ENCODE peak calls at places on chromosomes 7 and 10, in four cellular contexts. G is neural crest cell, R is iPS DF 19.7, B is HTR-8/SVneo. M is an unnamed sample.

GRCh38 chr10:124180947-124181549 is 87.7 kb upstream of the CHST15 start:
- DNase-seq in G (no peak), B (no peak), R (no peak), M (no peak)

GRCh38 chr7:127715272-127715671 is 63.3 kb downstream of the SND1 start:
- DNase-seq in G (no peak), R (no peak), B (no peak), M (no peak)

GRCh38 chr7:44329888-44330287 is 4.5 kb upstream of the CAMK2B start:
- DNase-seq in R (no peak), G (no peak), B (no peak), M (no peak)

GRCh38 chr10:17122052-17122451 is 7.6 kb downstream of the CUBN start:
- DNase-seq in R (no peak), B (no peak), G (no peak), M (no peak)

GRCh38 chr7:26489404-26489803 is 197.7 kb downstream of the SNX10 start:
- DNase-seq in R (no peak), G (no peak), B (no peak), M (no peak)

GRCh38 chr10:110872145-110872983 is 636 bp downstream of the PDCD4 start:
- DNase-seq in B (peak), R (no peak), G (peak), M (peak)

GRCh38 chr7:113394856-113395255 is 276.5 kb upstream of the SMIM30 start:
- DNase-seq in G (no peak), R (peak), B (no peak), M (no peak)

GRCh38 chr7:18780266-18780665 is 284.7 kb downstream of the HDAC9 start:
- DNase-seq in B (no peak), R (no peak), G (no peak), M (no peak)

GRCh38 chr10:112539340-112539739 is 92.3 kb downstream of the VTI1A start:
- DNase-seq in R (no peak), G (no peak), B (no peak), M (no peak)

GRCh38 chr10:132698761-132699391 is 87.1 kb downstream of the NKX6-2 start:
- DNase-seq in R (no peak), G (no peak), B (no peak), M (no peak)